ENCODE peak calls at places on chromosomes 7 and 10, in five cellular contexts. H is fibroblast of mammary gland; D is CD4-positive, alpha-beta T cell; O is uterus; F is cardiac fibroblast. J is an unnamed sample.

GRCh38 chr7:45092100-45092930 is 3.5 kb upstream of the NACAD start:
- DNase-seq in H (peak; percentile 37), D (no peak), O (no peak), F (no peak), J (no peak)

GRCh38 chr10:50470798-50471582 is 152.8 kb downstream of the SGMS1 start:
- DNase-seq in H (no peak), D (no peak), O (no peak), F (no peak), J (no peak)

GRCh38 chr10:132688580-132689420 is 97.1 kb downstream of the NKX6-2 start:
- DNase-seq in H (no peak), D (no peak), O (no peak), F (no peak), J (no peak)

GRCh38 chr10:8037199-8037801 is 17.2 kb upstream of the GATA3 start:
- DNase-seq in H (no peak), D (peak; percentile 14), O (no peak), F (no peak), J (no peak)

GRCh38 chr7:117809958-117810357 is 63.3 kb downstream of the CTTNBP2 start:
- DNase-seq in H (no peak), D (no peak), O (no peak), F (no peak), J (no peak)

GRCh38 chr10:21334891-21335696 is 190.4 kb downstream of the SKIDA1 start:
- DNase-seq in H (peak; percentile 97), D (no peak), O (peak; percentile 72), F (peak; percentile 94), J (no peak)

GRCh38 chr10:30784896-30785605 is 155.5 kb upstream of the LYZL2 start:
- DNase-seq in H (peak; percentile 82), D (peak; percentile 11), O (peak; percentile 76), F (peak; percentile 64), J (peak; percentile 69)

GRCh38 chr10:25036381-25036780 is 20.0 kb downstream of the THNSL1 start:
- DNase-seq in H (no peak), D (no peak), O (no peak), F (no peak), J (no peak)

GRCh38 chr10:98293550-98294269 is 25.7 kb upstream of the LOXL4 start:
- DNase-seq in H (peak; percentile 12), D (no peak), O (no peak), F (no peak), J (no peak)

GRCh38 chr7:111867348-111867931 is 305.1 kb upstream of the IMMP2L start:
- DNase-seq in H (no peak), D (no peak), O (no peak), F (no peak), J (no peak)

GRCh38 chr7:89887489-89887888 is 266.8 kb upstream of the STEAP1 start:
- DNase-seq in H (no peak), D (no peak), O (no peak), F (no peak), J (no peak)

GRCh38 chr7:141631525-141631924 is 70.4 kb downstream of the DENND11 start:
- DNase-seq in H (no peak), D (no peak), O (no peak), F (no peak), J (no peak)

GRCh38 chr7:37920305-37920618 is 178 bp upstream of the EPDR1 start:
- DNase-seq in H (no peak), D (no peak), O (no peak), F (no peak), J (no peak)

GRCh38 chr7:37921340-37921805 is 933 bp downstream of the EPDR1 start:
- DNase-seq in H (peak; percentile 43), D (no peak), O (peak; percentile 46), F (peak; percentile 36), J (no peak)

GRCh38 chr7:37921876-37922275 is 1.4 kb downstream of the EPDR1 start:
- DNase-seq in H (no peak), D (no peak), O (no peak), F (no peak), J (no peak)

GRCh38 chr7:37918526-37918925 is 1.9 kb upstream of the SFRP4 start:
- DNase-seq in H (no peak), D (no peak), O (no peak), F (no peak), J (no peak)

GRCh38 chr7:37920619-37921339 is at the start of gene EPDR1:
- DNase-seq in H (no peak), D (no peak), O (peak; percentile 49), F (peak; percentile 41), J (peak; percentile 36)
- TF ChIP-seq CTCF in H (no peak), D (no peak), O (peak; percentile 16), F (no peak), J (peak; percentile 13)

GRCh38 chr7:107879400-107880035 is 11.5 kb upstream of the DLD start:
- DNase-seq in H (peak; percentile 64), D (no peak), O (no peak), F (peak; percentile 77), J (peak; percentile 12)
- TF ChIP-seq CTCF in H (peak; percentile 90), D (peak; percentile 72), O (peak; percentile 59), F (peak; percentile 85), J (peak; percentile 87)

GRCh38 chr10:15088428-15089261 is at the start of gene ACBD7:
- DNase-seq in H (peak; percentile 56), D (peak; percentile 69), O (peak; percentile 71), F (peak; percentile 73), J (peak; percentile 78)
- TF ChIP-seq CTCF in H (no peak), D (peak; percentile 58), O (peak; percentile 27), F (peak; percentile 29), J (peak; percentile 59)

GRCh38 chr7:31815796-31816195 is 128.8 kb downstream of the PPP1R17 start:
- DNase-seq in H (no peak), D (no peak), O (no peak), F (peak; percentile 27), J (no peak)

GRCh38 chr7:31816810-31817209 is 129.8 kb downstream of the PPP1R17 start:
- DNase-seq in H (no peak), D (no peak), O (no peak), F (no peak), J (no peak)

GRCh38 chr7:31819031-31819430 is 132.0 kb downstream of the PPP1R17 start:
- DNase-seq in H (no peak), D (no peak), O (no peak), F (no peak), J (no peak)

GRCh38 chr7:31811650-31812461 is 124.8 kb downstream of the PPP1R17 start:
- DNase-seq in H (peak; percentile 79), D (no peak), O (no peak), F (peak; percentile 71), J (no peak)

DNA sequence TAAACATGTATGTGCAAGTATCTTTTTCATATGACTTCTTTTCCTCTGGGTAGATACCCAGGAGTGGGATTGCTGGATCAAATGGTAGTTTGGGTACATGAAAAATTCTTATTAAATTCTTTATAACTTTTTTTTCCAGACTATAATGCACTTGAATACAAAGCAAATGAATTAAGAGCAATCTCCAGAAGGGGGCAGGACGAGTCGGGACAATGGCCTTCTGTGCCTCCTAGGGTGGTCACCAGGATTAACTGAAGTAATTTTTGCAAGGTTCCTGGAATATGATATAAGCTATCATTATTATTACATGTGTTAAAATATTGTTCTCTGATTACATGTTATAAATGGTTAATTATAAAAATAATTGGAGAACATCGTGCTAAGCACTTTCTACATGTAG is 127.2 kb downstream of the PPP1R17 start:
- DNase-seq in H (peak; percentile 24), D (no peak), O (no peak), F (peak; percentile 31), J (peak; percentile 3)
- TF ChIP-seq CTCF in H (peak; percentile 3), D (no peak), O (no peak), F (peak; percentile 16), J (peak; percentile 45)

GRCh38 chr10:71493741-71494140 is 97.0 kb downstream of the CDH23 start:
- DNase-seq in H (no peak), D (no peak), O (no peak), F (no peak), J (no peak)
- TF ChIP-seq CTCF in H (no peak), D (no peak), O (no peak), F (no peak), J (no peak)

DNA sequence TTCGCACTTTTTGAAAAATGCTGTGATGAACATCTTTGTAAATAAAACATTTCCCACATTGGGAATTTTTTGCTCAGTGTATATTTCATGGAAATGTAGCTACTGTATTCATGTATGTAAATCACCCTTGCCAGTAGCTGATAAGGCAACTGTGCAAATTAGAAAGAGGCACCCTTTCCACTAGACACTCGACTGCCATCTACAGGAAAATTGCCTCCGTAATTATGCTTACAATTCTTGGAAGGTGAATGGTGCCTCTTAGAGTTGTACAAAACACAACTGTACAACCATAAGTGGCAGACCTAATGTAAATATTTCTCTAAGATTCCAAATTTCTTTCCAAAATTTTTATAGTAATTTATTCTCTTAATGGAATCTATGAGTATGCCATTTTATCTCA is 491.7 kb downstream of the CCSER2 start:
- DNase-seq in H (no peak), D (no peak), O (no peak), F (no peak), J (no peak)
- TF ChIP-seq CTCF in H (no peak), D (no peak), O (no peak), F (no peak), J (peak; percentile 18)

DNA sequence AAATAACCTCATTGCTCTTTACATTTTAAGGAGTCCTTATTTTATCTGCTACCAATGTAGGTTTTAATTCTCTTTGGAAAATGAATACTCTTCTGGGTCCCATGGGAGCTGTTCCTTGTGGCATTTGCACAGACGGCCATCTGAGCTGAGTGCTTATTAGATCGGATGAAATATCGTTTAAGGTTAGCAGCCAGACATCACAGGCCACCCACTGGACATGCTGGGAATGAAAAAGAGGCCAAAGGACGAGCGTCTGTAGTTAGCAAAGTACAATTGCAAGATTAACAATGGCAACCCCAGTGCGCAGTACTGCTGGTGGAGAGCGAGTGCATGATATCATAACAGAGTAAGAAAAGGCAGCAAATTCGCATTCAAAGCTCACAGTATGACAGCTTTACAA is 28.4 kb upstream of the CREB5 start:
- DNase-seq in H (no peak), D (no peak), O (no peak), F (no peak), J (no peak)
- TF ChIP-seq CTCF in H (no peak), D (no peak), O (no peak), F (peak; percentile 6), J (no peak)

GRCh38 chr7:107233174-107233573 is 64.4 kb downstream of the HBP1 start:
- DNase-seq in H (no peak), D (no peak), O (no peak), F (no peak), J (no peak)
- TF ChIP-seq CTCF in H (no peak), D (no peak), O (no peak), F (no peak), J (no peak)

GRCh38 chr10:61683319-61683718 is 20.6 kb downstream of the CABCOCO1 start:
- DNase-seq in H (no peak), D (no peak), O (no peak), F (no peak), J (no peak)

GRCh38 chr10:61682323-61682722 is 19.6 kb downstream of the CABCOCO1 start:
- DNase-seq in H (no peak), D (no peak), O (no peak), F (no peak), J (no peak)
- TF ChIP-seq CTCF in H (no peak), D (no peak), O (no peak), F (no peak), J (no peak)

J was measured in neural crest cell.